ENCODE peak calls at places on chromosome 7, in eight cellular contexts. I, M, B, R, C, V, K and X are unnamed samples.

GRCh38 chr7:144738708-144739314 is 97.0 kb downstream of the TPK1 start:
- DNase-seq in I (no peak), M (peak), B (peak), R (peak), C (peak), V (peak), K (peak), X (peak)

GRCh38 chr7:80883188-80884025 is 35.4 kb downstream of the SEMA3C start:
- DNase-seq in I (peak), M (peak), B (no peak), R (peak), C (no peak), V (no peak), K (peak), X (peak)

GRCh38 chr7:71237945-71238344 is 106.0 kb downstream of the GALNT17 start:
- DNase-seq in I (no peak), M (no peak), B (no peak), R (no peak), C (peak), V (peak), K (no peak), X (peak)

GRCh38 chr7:80466638-80467037 is 45.2 kb downstream of the GNAT3 start:
- DNase-seq in I (no peak), M (no peak), B (no peak), R (no peak), C (no peak), V (no peak), K (no peak), X (no peak)

GRCh38 chr7:129401968-129402860 is 32.0 kb upstream of the STRIP2 start:
- DNase-seq in I (no peak), M (no peak), B (no peak), R (peak), C (no peak), V (no peak), K (no peak), X (no peak)

GRCh38 chr7:12257582-12257981 is 46.5 kb downstream of the TMEM106B start:
- DNase-seq in I (no peak), M (peak), B (no peak), R (peak), C (no peak), V (no peak), K (no peak), X (no peak)

GRCh38 chr7:77995717-77996116 is 197.1 kb downstream of the PHTF2 start:
- DNase-seq in I (no peak), M (no peak), B (no peak), R (no peak), C (peak), V (peak), K (no peak), X (no peak)

GRCh38 chr7:101816499-101817030 is 861 bp upstream of the CUX1 start:
- DNase-seq in I (peak), M (peak), B (peak), R (peak), C (no peak), V (peak), K (no peak), X (peak)

GRCh38 chr7:103524042-103524907 is 78.3 kb upstream of the SLC26A5 start:
- DNase-seq in I (no peak), M (peak), B (peak), R (peak), C (peak), V (peak), K (peak), X (peak)

GRCh38 chr7:105677395-105677701 is 96.1 kb upstream of the EFCAB10 start:
- DNase-seq in I (no peak), M (no peak), B (no peak), R (no peak), C (no peak), V (no peak), K (no peak), X (no peak)

GRCh38 chr7:69599211-69599878 is 1.1 kb downstream of the AUTS2 start:
- DNase-seq in I (no peak), M (peak), B (peak), R (no peak), C (peak), V (peak), K (no peak), X (peak)

GRCh38 chr7:97004931-97005763 is at the start of gene DLX6:
- DNase-seq in I (no peak), M (peak), B (peak), R (no peak), C (peak), V (peak), K (no peak), X (peak)

GRCh38 chr7:91946549-91946948 is 5.9 kb downstream of the AKAP9 start:
- DNase-seq in I (no peak), M (no peak), B (no peak), R (no peak), C (no peak), V (no peak), K (no peak), X (no peak)

GRCh38 chr7:6536899-6537298 is 14.4 kb downstream of the GRID2IP start:
- DNase-seq in I (peak), M (no peak), B (peak), R (no peak), C (peak), V (peak), K (no peak), X (peak)

GRCh38 chr7:91079491-91079890 is 184.7 kb upstream of the FZD1 start:
- DNase-seq in I (no peak), M (peak), B (no peak), R (no peak), C (no peak), V (no peak), K (no peak), X (no peak)

GRCh38 chr7:70178787-70179186 is 580.5 kb downstream of the AUTS2 start:
- DNase-seq in I (no peak), M (no peak), B (no peak), R (peak), C (no peak), V (no peak), K (no peak), X (peak)

GRCh38 chr7:101857358-101857794 is 40.0 kb downstream of the CUX1 start:
- DNase-seq in I (no peak), M (no peak), B (peak), R (no peak), C (no peak), V (no peak), K (no peak), X (no peak)

GRCh38 chr7:24668922-24669635 is 88.2 kb downstream of the GSDME start:
- DNase-seq in I (no peak), M (peak), B (no peak), R (peak), C (no peak), V (no peak), K (no peak), X (peak)

GRCh38 chr7:121002755-121003114 is 14.2 kb downstream of the CPED1 start:
- DNase-seq in I (no peak), M (peak), B (no peak), R (peak), C (no peak), V (no peak), K (no peak), X (no peak)

GRCh38 chr7:96426027-96426426 is 104.1 kb upstream of the SLC25A13 start:
- DNase-seq in I (peak), M (peak), B (no peak), R (peak), C (no peak), V (no peak), K (no peak), X (no peak)

GRCh38 chr7:76356823-76357222 is 2.0 kb downstream of the YWHAG start:
- DNase-seq in I (peak), M (no peak), B (peak), R (peak), C (no peak), V (peak), K (no peak), X (peak)

GRCh38 chr7:132251327-132251659 is 325.0 kb downstream of the PLXNA4 start:
- DNase-seq in I (peak), M (no peak), B (no peak), R (peak), C (peak), V (peak), K (no peak), X (peak)

GRCh38 chr7:156640949-156641485 is 443 bp downstream of the RNF32 start:
- DNase-seq in I (no peak), M (no peak), B (no peak), R (peak), C (no peak), V (no peak), K (peak), X (peak)

GRCh38 chr7:39741942-39742623 is 118.7 kb downstream of the RALA start:
- DNase-seq in I (no peak), M (peak), B (peak), R (peak), C (peak), V (peak), K (no peak), X (peak)

GRCh38 chr7:116139007-116139406 is 71.3 kb upstream of the TES start:
- DNase-seq in I (no peak), M (peak), B (no peak), R (peak), C (no peak), V (peak), K (no peak), X (no peak)

GRCh38 chr7:44195901-44196300 is 4.9 kb upstream of the YKT6 start:
- DNase-seq in I (no peak), M (no peak), B (no peak), R (peak), C (no peak), V (no peak), K (no peak), X (no peak)

GRCh38 chr7:100080895-100081534 is 508 bp downstream of the ZNF3 start:
- DNase-seq in I (no peak), M (peak), B (peak), R (peak), C (peak), V (peak), K (no peak), X (peak)

GRCh38 chr7:121187676-121188075 is 141.1 kb upstream of the WNT16 start:
- DNase-seq in I (no peak), M (peak), B (no peak), R (no peak), C (no peak), V (no peak), K (no peak), X (peak)

GRCh38 chr7:63043657-63044543 is 954.7 kb upstream of the ZNF722 start:
- DNase-seq in I (no peak), M (no peak), B (no peak), R (no peak), C (no peak), V (no peak), K (no peak), X (no peak)

GRCh38 chr7:16079723-16080122 is 341.6 kb downstream of the CRPPA start:
- DNase-seq in I (no peak), M (no peak), B (no peak), R (no peak), C (no peak), V (no peak), K (no peak), X (no peak)

GRCh38 chr7:139798892-139799291 is 21.1 kb upstream of the HIPK2 start:
- DNase-seq in I (no peak), M (no peak), B (no peak), R (no peak), C (no peak), V (no peak), K (no peak), X (no peak)
- TF ChIP-seq CTCF in I (no peak), M (no peak), B (no peak), R (no peak), C (peak), V (no peak), K (no peak), X (no peak)

DNA sequence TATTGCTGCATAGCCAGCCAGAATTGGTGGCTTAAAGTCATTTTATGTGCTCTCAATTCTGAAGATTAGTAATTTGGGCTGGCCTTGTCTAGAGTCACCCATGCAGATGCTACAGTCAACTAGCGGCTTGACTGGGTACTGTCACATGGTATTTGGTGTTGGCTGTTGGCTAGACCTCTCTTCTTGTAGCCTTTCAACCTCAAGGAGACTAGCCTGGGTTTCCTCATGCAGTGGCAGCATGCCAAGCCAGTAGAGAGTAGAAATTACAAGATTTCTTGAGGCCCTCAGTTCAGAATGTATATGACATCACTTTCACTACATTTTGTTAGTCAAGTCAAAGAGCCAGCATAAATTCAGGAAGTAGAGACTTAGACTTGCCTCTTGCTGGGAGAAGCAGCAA is 3.7 kb upstream of the ZNF800 start:
- DNase-seq in I (no peak), M (peak), B (no peak), R (no peak), C (peak), V (peak), K (no peak), X (no peak)
- H3K4me2 ChIP-seq in I (no peak), M (no peak), B (no peak), R (no peak), C (no peak), V (no peak), K (no peak), X (no peak)

DNA sequence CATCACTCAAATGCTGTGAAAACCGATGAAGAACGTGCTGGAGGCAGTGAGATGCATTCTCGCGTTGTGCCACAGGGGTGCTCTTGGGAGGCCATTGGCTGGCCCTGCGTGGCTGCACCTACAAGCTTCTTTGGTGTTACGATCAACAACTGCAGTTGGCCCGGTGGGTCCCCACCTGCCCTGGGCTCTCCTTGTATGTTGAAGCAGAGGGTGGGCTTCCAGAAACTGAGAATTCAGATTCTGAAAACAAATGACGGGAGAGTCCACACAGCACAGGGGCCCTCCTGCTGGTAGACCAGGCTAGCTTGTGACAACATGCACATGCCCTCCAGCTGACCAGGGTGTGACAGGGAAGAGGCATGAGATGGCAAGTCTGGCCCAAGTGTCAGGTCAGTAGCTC is 23.7 kb upstream of the DDC start:
- DNase-seq in I (no peak), M (no peak), B (no peak), R (no peak), C (peak), V (no peak), K (no peak), X (no peak)
- TF ChIP-seq CTCF in I (no peak), M (peak), B (peak), R (peak), C (peak), V (peak), K (peak), X (no peak)

DNA sequence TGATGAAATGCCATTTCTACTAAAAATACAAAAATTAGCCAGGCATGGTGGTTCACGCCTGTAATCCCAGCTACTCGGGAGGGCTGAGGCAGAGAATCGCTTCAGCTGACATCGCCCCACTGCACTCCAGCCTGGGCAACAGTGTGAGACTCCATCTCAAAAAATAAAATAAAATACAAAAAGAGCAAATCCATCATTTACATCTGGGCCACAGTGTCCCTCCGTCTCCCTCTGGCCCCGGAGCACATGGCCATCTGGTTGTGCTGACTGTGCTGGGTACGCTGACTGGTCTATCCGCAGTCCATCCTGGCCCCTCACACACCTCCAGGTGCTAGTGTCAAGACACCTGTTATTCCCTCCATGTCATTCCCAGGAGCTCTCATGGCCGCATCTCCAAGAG is 42.1 kb downstream of the KCNH2 start:
- DNase-seq in I (no peak), M (no peak), B (no peak), R (no peak), C (no peak), V (no peak), K (no peak), X (no peak)
- H3K4me2 ChIP-seq in I (no peak), M (no peak), B (no peak), R (no peak), C (no peak), V (no peak), K (no peak), X (no peak)

GRCh38 chr7:128381161-128381821 is 19.8 kb upstream of the PRRT4 start:
- DNase-seq in I (peak), M (no peak), B (peak), R (peak), C (peak), V (peak), K (peak), X (no peak)
- TF ChIP-seq CTCF in I (peak), M (peak), B (peak), R (peak), C (peak), V (peak), K (peak), X (peak)

DNA sequence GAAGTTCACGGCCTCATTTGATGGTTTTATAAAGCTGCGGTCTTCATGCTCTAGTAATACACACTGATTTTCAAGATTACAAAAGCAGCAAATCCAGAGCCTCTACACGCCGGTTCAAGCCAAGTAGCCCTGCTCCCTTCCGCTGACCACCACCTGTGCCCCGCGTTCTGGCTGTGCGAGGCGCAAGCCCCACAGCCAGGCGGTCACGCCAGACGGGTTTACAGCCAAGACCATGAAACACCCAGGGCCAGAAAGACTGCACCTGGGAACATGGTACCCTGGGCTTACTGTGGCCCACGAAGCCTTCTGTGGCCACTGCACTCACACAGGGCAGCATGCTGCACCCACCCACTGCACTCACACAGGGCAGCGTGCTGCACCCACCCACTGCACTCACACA is 33.6 kb downstream of the GPER1 start:
- DNase-seq in I (no peak), M (no peak), B (no peak), R (no peak), C (no peak), V (no peak), K (no peak), X (no peak)
- H3K4me2 ChIP-seq in I (no peak), M (no peak), B (no peak), R (no peak), C (no peak), V (no peak), K (no peak), X (no peak)

GRCh38 chr7:38306914-38307313 is 33.5 kb upstream of the TARP start:
- DNase-seq in I (no peak), M (no peak), B (no peak), R (no peak), C (no peak), V (no peak), K (no peak), X (no peak)

GRCh38 chr7:38306136-38306535 is 32.7 kb upstream of the TARP start:
- DNase-seq in I (no peak), M (peak), B (no peak), R (peak), C (no peak), V (no peak), K (no peak), X (no peak)

GRCh38 chr7:38310601-38311057 is 37.2 kb upstream of the TARP start:
- DNase-seq in I (no peak), M (peak), B (peak), R (no peak), C (no peak), V (no peak), K (no peak), X (no peak)

GRCh38 chr7:38309555-38309954 is 36.1 kb upstream of the TARP start:
- DNase-seq in I (no peak), M (no peak), B (no peak), R (no peak), C (no peak), V (no peak), K (no peak), X (no peak)

DNA sequence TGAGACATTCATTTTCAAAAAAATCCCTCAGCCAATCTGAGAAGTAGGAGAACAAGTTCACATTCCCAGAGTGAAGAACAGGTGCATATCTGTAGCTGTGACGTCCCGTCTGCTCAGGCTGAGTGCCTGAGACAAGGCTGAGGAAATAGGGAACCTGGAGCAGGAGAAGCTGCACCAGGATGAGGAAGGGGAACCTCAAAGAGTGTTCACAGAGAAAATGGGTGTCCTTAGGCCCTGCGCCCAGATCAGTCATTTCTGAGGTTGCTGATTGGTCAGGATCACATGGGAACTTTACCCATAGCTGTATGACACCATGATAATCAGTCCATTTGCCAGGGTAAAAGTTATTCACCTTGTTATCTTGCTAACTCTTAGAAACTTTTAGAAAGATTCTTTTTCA is 34.2 kb upstream of the TARP start:
- DNase-seq in I (no peak), M (no peak), B (no peak), R (no peak), C (no peak), V (no peak), K (no peak), X (no peak)
- TF ChIP-seq CTCF in I (no peak), M (no peak), B (no peak), R (no peak), C (no peak), V (no peak), K (no peak), X (no peak)